ENCODE peak calls at places on chromosomes 1 and 21, in five cellular contexts. One of them, this sample, is unnamed.

GRCh38 chr1:39745016-39745670 is 6.5 kb downstream of the PPIE start:
- DNase-seq in H54: no peak
- DNase-seq in GM12878: no peak
- DNase-seq in ovary: no peak
- DNase-seq in GM12892: no peak
- DNase-seq in this sample: no peak

GRCh38 chr1:96633695-96634094 is 87.9 kb upstream of the PTBP2 start:
- DNase-seq in H54: no peak
- DNase-seq in GM12878: no peak
- DNase-seq in ovary: no peak
- DNase-seq in GM12892: no peak
- DNase-seq in this sample: no peak

GRCh38 chr1:45979778-45980176 is 152.7 kb downstream of the PIK3R3 start:
- DNase-seq in H54: no peak
- DNase-seq in GM12878: no peak
- DNase-seq in ovary: no peak
- DNase-seq in GM12892: no peak
- DNase-seq in this sample: no peak

GRCh38 chr1:235588156-235588555 is 61.4 kb downstream of the GNG4 start:
- DNase-seq in H54: no peak
- DNase-seq in GM12878: no peak
- DNase-seq in ovary: no peak
- DNase-seq in GM12892: no peak
- DNase-seq in this sample: no peak

GRCh38 chr1:178688244-178688643 is 36.8 kb upstream of the RALGPS2 start:
- DNase-seq in H54: no peak
- DNase-seq in GM12878: no peak
- DNase-seq in ovary: peak
- DNase-seq in GM12892: no peak
- DNase-seq in this sample: no peak

GRCh38 chr1:201063190-201063544 is 39.7 kb upstream of the KIF21B start:
- DNase-seq in H54: no peak
- DNase-seq in GM12878: no peak
- DNase-seq in ovary: no peak
- DNase-seq in GM12892: no peak
- DNase-seq in this sample: no peak

GRCh38 chr1:181087400-181087901 is 1.0 kb upstream of the IER5 start:
- DNase-seq in H54: no peak
- DNase-seq in GM12878: no peak
- DNase-seq in ovary: no peak
- DNase-seq in GM12892: no peak
- DNase-seq in this sample: peak

GRCh38 chr1:73537400-73537799 is 660.6 kb downstream of the LRRIQ3 start:
- DNase-seq in H54: no peak
- DNase-seq in GM12878: no peak
- DNase-seq in ovary: no peak
- DNase-seq in GM12892: no peak
- DNase-seq in this sample: no peak

GRCh38 chr1:19113362-19114092 is 96.5 kb downstream of the UBR4 start:
- DNase-seq in H54: peak
- DNase-seq in GM12878: no peak
- DNase-seq in ovary: no peak
- DNase-seq in GM12892: no peak
- DNase-seq in this sample: peak

GRCh38 chr21:28743723-28744122 is 249.0 kb downstream of the LTN1 start:
- DNase-seq in H54: no peak
- DNase-seq in GM12878: no peak
- DNase-seq in ovary: no peak
- DNase-seq in GM12892: no peak
- DNase-seq in this sample: no peak

GRCh38 chr1:203695116-203695515 is 68.5 kb downstream of the ATP2B4 start:
- DNase-seq in H54: no peak
- DNase-seq in GM12878: no peak
- DNase-seq in ovary: no peak
- DNase-seq in GM12892: no peak
- DNase-seq in this sample: no peak

GRCh38 chr1:204563780-204564179 is 47.6 kb downstream of the MDM4 start:
- DNase-seq in H54: no peak
- DNase-seq in GM12878: no peak
- DNase-seq in ovary: no peak
- DNase-seq in GM12892: no peak
- DNase-seq in this sample: no peak

GRCh38 chr1:55466921-55467320 is 251.8 kb upstream of the USP24 start:
- DNase-seq in H54: no peak
- DNase-seq in GM12878: no peak
- DNase-seq in ovary: no peak
- DNase-seq in GM12892: no peak
- DNase-seq in this sample: no peak

GRCh38 chr1:46687095-46687659 is 15.5 kb downstream of the TEX38 start:
- DNase-seq in H54: no peak
- DNase-seq in GM12878: no peak
- DNase-seq in ovary: peak
- DNase-seq in GM12892: no peak
- DNase-seq in this sample: peak

GRCh38 chr1:89780721-89781120 is 40.1 kb upstream of the LRRC8D start:
- DNase-seq in H54: peak
- DNase-seq in GM12878: no peak
- DNase-seq in ovary: no peak
- DNase-seq in GM12892: no peak
- DNase-seq in this sample: peak

GRCh38 chr21:38759286-38759872 is 46.4 kb upstream of the ETS2 start:
- DNase-seq in H54: no peak
- DNase-seq in GM12878: no peak
- DNase-seq in ovary: no peak
- DNase-seq in GM12892: no peak
- DNase-seq in this sample: no peak

GRCh38 chr1:182829285-182829932 is 9.7 kb upstream of the DHX9 start:
- DNase-seq in H54: no peak
- DNase-seq in GM12878: peak
- DNase-seq in ovary: no peak
- DNase-seq in GM12892: no peak
- DNase-seq in this sample: no peak

GRCh38 chr1:37755290-37755689 is 9.6 kb downstream of the EPHA10 start:
- DNase-seq in H54: peak
- DNase-seq in GM12878: no peak
- DNase-seq in ovary: no peak
- DNase-seq in GM12892: no peak
- DNase-seq in this sample: no peak

GRCh38 chr21:38758815-38759214 is 46.9 kb upstream of the ETS2 start:
- DNase-seq in H54: no peak
- DNase-seq in GM12878: no peak
- DNase-seq in ovary: no peak
- DNase-seq in GM12892: no peak
- DNase-seq in this sample: no peak

GRCh38 chr21:29749223-29749622 is 190.6 kb downstream of the GRIK1 start:
- DNase-seq in H54: no peak
- DNase-seq in GM12878: no peak
- DNase-seq in ovary: no peak
- DNase-seq in GM12892: no peak
- DNase-seq in this sample: no peak

GRCh38 chr1:227245613-227246320 is 72.5 kb downstream of the CDC42BPA start:
- DNase-seq in H54: no peak
- DNase-seq in GM12878: no peak
- DNase-seq in ovary: no peak
- DNase-seq in GM12892: no peak
- DNase-seq in this sample: no peak

GRCh38 chr1:200411406-200412257 is 1.8 kb upstream of the ZNF281 start:
- DNase-seq in H54: no peak
- DNase-seq in GM12878: no peak
- DNase-seq in ovary: no peak
- DNase-seq in GM12892: no peak
- DNase-seq in this sample: no peak

GRCh38 chr1:12435639-12436344 is 182.2 kb downstream of the DHRS3 start:
- DNase-seq in H54: no peak
- DNase-seq in GM12878: peak
- DNase-seq in ovary: no peak
- DNase-seq in GM12892: no peak
- DNase-seq in this sample: no peak

GRCh38 chr1:10873189-10873588 is 76.7 kb upstream of the CASZ1 start:
- DNase-seq in H54: no peak
- DNase-seq in GM12878: no peak
- DNase-seq in ovary: no peak
- DNase-seq in GM12892: no peak
- DNase-seq in this sample: no peak

GRCh38 chr1:84037758-84038611 is 39.1 kb upstream of the TTLL7 start:
- DNase-seq in H54: no peak
- DNase-seq in GM12878: no peak
- DNase-seq in ovary: no peak
- DNase-seq in GM12892: no peak
- DNase-seq in this sample: no peak

GRCh38 chr1:1678581-1679380 is 13.8 kb downstream of the SLC35E2B start:
- DNase-seq in H54: no peak
- DNase-seq in GM12878: peak
- DNase-seq in ovary: no peak
- DNase-seq in GM12892: peak
- DNase-seq in this sample: peak

GRCh38 chr1:169193191-169193850 is 86.8 kb downstream of the ATP1B1 start:
- DNase-seq in H54: no peak
- DNase-seq in GM12878: no peak
- DNase-seq in ovary: peak
- DNase-seq in GM12892: no peak
- DNase-seq in this sample: peak

GRCh38 chr1:59020151-59020997 is 236.5 kb upstream of the JUN start:
- DNase-seq in H54: peak
- DNase-seq in GM12878: peak
- DNase-seq in ovary: peak
- DNase-seq in GM12892: peak
- DNase-seq in this sample: peak

GRCh38 chr1:168958562-168959289 is 147.8 kb upstream of the ATP1B1 start:
- DNase-seq in H54: no peak
- DNase-seq in GM12878: no peak
- DNase-seq in ovary: no peak
- DNase-seq in GM12892: no peak
- DNase-seq in this sample: no peak

GRCh38 chr1:205064301-205064700 is 20.0 kb downstream of the TMEM81 start:
- DNase-seq in H54: no peak
- DNase-seq in GM12878: no peak
- DNase-seq in ovary: no peak
- DNase-seq in GM12892: no peak
- DNase-seq in this sample: no peak

DNA sequence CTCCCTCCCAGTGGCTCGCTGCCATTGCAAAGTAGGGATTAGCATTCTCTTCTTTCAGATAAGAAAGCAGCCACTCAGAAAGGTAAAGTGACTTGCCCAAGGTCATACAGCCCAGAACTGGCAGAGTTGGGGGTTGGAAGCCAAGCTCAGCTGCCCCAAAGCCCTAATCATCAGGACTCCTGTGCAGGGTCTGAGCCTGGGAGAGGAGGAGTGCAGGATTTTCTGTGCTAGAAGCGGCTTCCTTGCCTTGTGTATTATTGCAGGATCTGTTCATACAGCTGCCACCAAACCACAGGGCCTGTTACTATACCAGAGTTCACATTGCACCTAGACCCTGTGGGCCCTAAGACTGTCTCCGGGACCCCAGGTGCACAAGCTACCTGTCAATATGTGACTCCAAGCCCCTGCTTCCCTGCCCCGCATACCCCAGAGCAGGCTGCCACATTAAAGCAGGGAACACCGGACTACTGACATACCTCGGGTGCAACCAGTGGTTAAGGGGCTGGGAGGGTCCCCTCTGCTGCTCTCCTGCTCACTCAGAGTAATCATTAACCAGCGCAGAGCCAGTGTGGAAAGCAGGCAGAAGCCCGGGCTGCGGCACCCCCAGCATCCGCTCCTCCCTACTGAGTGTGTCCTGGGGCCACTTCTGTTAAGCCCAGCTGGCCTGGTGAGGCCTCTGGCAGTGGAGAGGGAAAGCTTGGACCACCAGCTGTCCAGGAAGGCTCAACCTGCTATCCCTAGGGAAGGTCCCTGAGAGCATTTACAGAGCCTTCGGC is 15.8 kb downstream of the HSPG2 start:
- DNase-seq in H54: no peak
- DNase-seq in GM12878: no peak
- DNase-seq in ovary: no peak
- DNase-seq in GM12892: no peak
- DNase-seq in this sample: no peak
- TF ChIP-seq POLR2A in H54: no peak
- TF ChIP-seq POLR2A in GM12878: no peak
- TF ChIP-seq POLR2A in ovary: no peak
- TF ChIP-seq POLR2A in GM12892: no peak
- TF ChIP-seq POLR2A in this sample: no peak

GRCh38 chr1:28915036-28915895 is 897 bp downstream of the EPB41 start:
- DNase-seq in H54: peak
- DNase-seq in GM12878: no peak
- DNase-seq in ovary: peak
- DNase-seq in GM12892: no peak
- DNase-seq in this sample: peak

GRCh38 chr1:28910379-28911125 is 3.8 kb upstream of the EPB41 start:
- DNase-seq in H54: no peak
- DNase-seq in GM12878: no peak
- DNase-seq in ovary: no peak
- DNase-seq in GM12892: no peak
- DNase-seq in this sample: no peak

GRCh38 chr1:28917757-28918118 is 3.4 kb downstream of the EPB41 start:
- DNase-seq in H54: no peak
- DNase-seq in GM12878: no peak
- DNase-seq in ovary: no peak
- DNase-seq in GM12892: no peak
- DNase-seq in this sample: peak

GRCh38 chr1:28914228-28915035 is at the start of gene EPB41:
- DNase-seq in H54: peak
- DNase-seq in GM12878: peak
- DNase-seq in ovary: peak
- DNase-seq in GM12892: peak
- DNase-seq in this sample: no peak

GRCh38 chr1:28913786-28914227 is 562 bp upstream of the EPB41 start:
- DNase-seq in H54: no peak
- DNase-seq in GM12878: no peak
- DNase-seq in ovary: no peak
- DNase-seq in GM12892: no peak
- DNase-seq in this sample: no peak
- TF ChIP-seq POLR2A in H54: no peak
- TF ChIP-seq POLR2A in GM12878: no peak
- TF ChIP-seq POLR2A in ovary: no peak
- TF ChIP-seq POLR2A in GM12892: no peak
- TF ChIP-seq POLR2A in this sample: no peak

DNA sequence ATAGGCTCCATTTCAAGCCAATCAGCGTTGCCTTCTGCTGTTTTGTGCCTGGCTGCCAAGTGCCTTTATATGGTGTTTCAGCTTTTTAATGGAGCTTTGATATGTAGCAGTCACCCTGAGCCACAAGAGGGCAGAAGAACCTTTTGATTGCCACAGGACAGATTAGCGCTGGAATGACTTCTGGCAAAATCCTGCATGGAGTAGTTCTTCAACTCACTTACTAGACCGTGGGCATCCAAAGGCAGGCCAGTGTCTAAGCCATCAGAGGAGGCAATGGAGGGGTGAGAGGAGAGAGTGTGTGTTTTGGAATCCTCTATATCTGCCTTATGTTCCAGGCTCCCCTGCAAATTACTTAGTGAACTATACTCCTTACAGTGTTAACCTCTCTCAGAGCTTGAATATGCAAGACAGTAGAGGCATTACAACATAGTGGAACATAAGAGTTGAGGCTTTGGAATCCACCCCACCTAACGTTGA is 56.2 kb downstream of the ST3GAL3 start:
- DNase-seq in H54: peak
- DNase-seq in GM12878: peak
- DNase-seq in ovary: peak
- DNase-seq in GM12892: peak
- DNase-seq in this sample: peak
- TF ChIP-seq POLR2A in H54: no peak
- TF ChIP-seq POLR2A in GM12878: no peak
- TF ChIP-seq POLR2A in ovary: no peak
- TF ChIP-seq POLR2A in GM12892: no peak
- TF ChIP-seq POLR2A in this sample: no peak

GRCh38 chr1:155976062-155976912 is 2.1 kb downstream of the ARHGEF2 start:
- DNase-seq in H54: peak
- DNase-seq in GM12878: no peak
- DNase-seq in ovary: peak
- DNase-seq in GM12892: no peak
- DNase-seq in this sample: peak
- TF ChIP-seq POLR2A in H54: no peak
- TF ChIP-seq POLR2A in GM12878: peak
- TF ChIP-seq POLR2A in ovary: no peak
- TF ChIP-seq POLR2A in GM12892: no peak
- TF ChIP-seq POLR2A in this sample: no peak